ENCODE peak calls at places on chromosomes 6 and 20, in four cellular contexts. M is GM20000, S is ovary, H is BJ. C is an unnamed sample.

GRCh38 chr6:137659871-137660270 is 165.7 kb upstream of the OLIG3 start:
- DNase-seq in S (no peak), M (no peak), H (no peak), C (no peak)

GRCh38 chr6:125570546-125570945 is 178.9 kb upstream of the HEY2 start:
- DNase-seq in H (no peak), M (no peak), S (no peak), C (no peak)

GRCh38 chr20:50216543-50217206 is 26.0 kb downstream of the CEBPB start:
- DNase-seq in S (no peak), M (no peak), H (no peak), C (no peak)

GRCh38 chr6:122702846-122703245 is 76.7 kb upstream of the FABP7 start:
- DNase-seq in M (no peak), H (no peak), S (no peak), C (no peak)

GRCh38 chr6:108543165-108543940 is 17.4 kb upstream of the FOXO3 start:
- DNase-seq in S (no peak), M (no peak), H (no peak), C (no peak)

GRCh38 chr6:105675715-105676397 is 273.0 kb upstream of the PREP start:
- DNase-seq in S (no peak), M (peak), H (peak), C (no peak)

GRCh38 chr20:12722096-12722495 is 286.7 kb upstream of the SPTLC3 start:
- DNase-seq in S (no peak), M (no peak), H (no peak), C (no peak)

GRCh38 chr6:36418558-36418957 is 24.1 kb downstream of the PXT1 start:
- DNase-seq in M (no peak), S (no peak), H (no peak), C (no peak)

GRCh38 chr6:100617633-100618348 is 153.1 kb upstream of the SIM1 start:
- DNase-seq in M (no peak), H (peak), S (no peak), C (no peak)

GRCh38 chr6:131258010-131258652 is 122.9 kb downstream of the AKAP7 start:
- DNase-seq in H (no peak), M (no peak), S (no peak), C (no peak)

GRCh38 chr6:143405381-143406154 is 44.9 kb downstream of the ADAT2 start:
- DNase-seq in H (peak), M (no peak), S (no peak), C (no peak)

GRCh38 chr6:5078121-5078695 is 6.9 kb upstream of the PPP1R3G start:
- DNase-seq in H (no peak), S (no peak), M (peak), C (no peak)

GRCh38 chr20:23179766-23180403 is 93.8 kb upstream of the CD93 start:
- DNase-seq in H (no peak), S (no peak), M (no peak), C (no peak)

GRCh38 chr6:148304976-148305375 is 37.7 kb upstream of the SASH1 start:
- DNase-seq in S (no peak), M (no peak), H (no peak), C (no peak)

GRCh38 chr6:54217018-54217417 is 91.2 kb upstream of the TINAG start:
- DNase-seq in H (no peak), M (no peak), S (no peak), C (no peak)

GRCh38 chr20:51760905-51761544 is 7.2 kb downstream of the ATP9A start:
- DNase-seq in H (no peak), S (no peak), M (no peak), C (peak)

GRCh38 chr6:139903411-139904157 is 529.1 kb upstream of the CITED2 start:
- DNase-seq in S (no peak), H (no peak), M (peak), C (no peak)

GRCh38 chr20:25177890-25178321 is 17.6 kb upstream of the ENTPD6 start:
- DNase-seq in H (no peak), S (no peak), M (no peak), C (peak)

GRCh38 chr6:134882426-134883038 is 67.4 kb downstream of the ALDH8A1 start:
- DNase-seq in H (no peak), M (peak), S (peak), C (peak)
- TF ChIP-seq CTCF in H (peak), M (peak), S (peak), C (peak)

GRCh38 chr6:168060521-168060931 is 18.5 kb downstream of the FRMD1 start:
- DNase-seq in S (peak), H (no peak), M (no peak), C (peak)
- TF ChIP-seq CTCF in S (peak), H (peak), M (no peak), C (no peak)

GRCh38 chr20:32893878-32894483 is 35.3 kb downstream of the EFCAB8 start:
- DNase-seq in H (no peak), S (no peak), M (peak), C (peak)
- TF ChIP-seq CTCF in H (peak), S (no peak), M (peak), C (no peak)

GRCh38 chr6:34583461-34583860 is 27.3 kb upstream of the SPDEF start:
- DNase-seq in H (no peak), S (peak), M (no peak), C (peak)
- TF ChIP-seq CTCF in H (no peak), S (no peak), M (no peak), C (peak)

DNA sequence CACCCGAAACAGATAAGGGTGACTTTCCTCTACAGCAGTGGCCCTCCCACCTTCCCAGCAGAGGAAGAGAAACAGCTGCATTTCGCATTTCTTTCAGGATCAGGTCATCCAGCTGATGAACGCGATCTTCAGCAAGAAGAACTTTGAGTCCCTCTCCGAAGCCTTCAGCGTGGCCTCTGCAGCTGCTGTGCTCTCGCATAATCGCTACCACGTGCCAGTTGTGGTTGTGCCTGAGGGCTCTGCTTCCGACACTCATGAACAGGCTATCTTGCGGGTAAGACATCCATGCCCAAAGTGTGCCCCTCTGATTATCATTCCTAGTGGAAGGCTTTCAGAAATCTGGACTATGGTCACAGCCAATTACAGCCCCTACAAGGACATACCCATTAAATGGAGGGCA is 27.8 kb upstream of the MROH8 start:
- DNase-seq in H (no peak), S (peak), M (no peak), C (no peak)
- TF ChIP-seq CTCF in H (no peak), S (no peak), M (no peak), C (no peak)

DNA sequence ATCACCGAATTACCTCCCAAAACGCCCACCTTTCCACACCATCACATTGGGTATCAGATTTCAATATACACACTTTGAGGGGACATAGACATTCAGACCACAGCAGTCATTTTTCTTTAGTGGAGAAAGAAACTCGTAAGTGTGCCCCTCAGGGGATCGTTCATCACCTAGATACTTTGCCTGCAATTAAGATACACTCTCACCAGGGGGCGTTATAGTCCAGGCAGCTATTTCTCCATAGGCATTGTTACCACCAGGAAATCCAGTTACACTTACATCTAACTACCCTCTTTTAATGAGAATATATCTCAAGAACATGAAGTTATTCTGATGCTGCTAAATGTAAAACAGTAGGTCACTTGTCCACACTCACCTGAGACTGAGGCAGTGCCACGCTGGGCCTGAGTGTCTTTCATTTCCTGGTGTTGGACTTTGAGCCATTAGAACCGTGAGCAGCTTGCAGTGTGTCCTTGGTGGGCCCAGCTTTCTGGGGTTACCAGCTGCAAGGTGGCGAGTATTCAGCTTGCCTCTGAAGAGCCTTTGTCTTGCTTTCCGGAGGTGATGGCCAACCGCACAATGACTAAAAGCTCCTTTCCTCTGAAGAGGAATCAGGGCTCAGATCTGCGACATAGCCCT is 35.1 kb upstream of the UNC93A start:
- DNase-seq in H (no peak), M (no peak), S (no peak), C (no peak)
- TF ChIP-seq CTCF in H (no peak), M (no peak), S (no peak), C (no peak)

DNA sequence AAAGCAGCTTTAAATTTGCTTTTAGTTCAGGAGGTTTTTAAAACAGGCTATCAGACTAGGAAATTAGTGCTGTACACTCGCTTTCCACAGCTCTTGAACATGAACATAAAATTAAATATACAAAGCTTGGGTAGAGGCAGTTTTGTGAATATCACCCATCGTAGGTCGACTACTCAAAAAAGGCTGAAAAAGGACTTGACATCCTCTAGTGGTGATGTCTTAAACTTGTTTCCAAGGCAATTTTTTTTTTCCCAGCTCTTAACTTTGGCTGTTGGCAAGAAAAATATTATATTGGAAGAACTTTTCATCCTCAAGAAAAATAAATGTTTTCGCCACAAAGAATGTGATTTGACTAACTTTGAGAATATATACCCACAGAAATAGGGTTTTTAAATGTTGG is 2.9 kb downstream of the MAP7 start:
- DNase-seq in H (peak), S (no peak), M (no peak), C (no peak)
- TF ChIP-seq CTCF in H (peak), S (no peak), M (peak), C (peak)

GRCh38 chr6:26045046-26045938 is 41.9 kb upstream of the HFE start:
- DNase-seq in H (peak), M (peak), S (peak), C (peak)
- TF ChIP-seq CTCF in H (peak), M (no peak), S (no peak), C (no peak)

GRCh38 chr6:166929534-166930189 is 26.7 kb downstream of the RNASET2 start:
- DNase-seq in S (no peak), M (no peak), H (no peak), C (no peak)
- TF ChIP-seq CTCF in S (no peak), M (no peak), H (no peak), C (no peak)

DNA sequence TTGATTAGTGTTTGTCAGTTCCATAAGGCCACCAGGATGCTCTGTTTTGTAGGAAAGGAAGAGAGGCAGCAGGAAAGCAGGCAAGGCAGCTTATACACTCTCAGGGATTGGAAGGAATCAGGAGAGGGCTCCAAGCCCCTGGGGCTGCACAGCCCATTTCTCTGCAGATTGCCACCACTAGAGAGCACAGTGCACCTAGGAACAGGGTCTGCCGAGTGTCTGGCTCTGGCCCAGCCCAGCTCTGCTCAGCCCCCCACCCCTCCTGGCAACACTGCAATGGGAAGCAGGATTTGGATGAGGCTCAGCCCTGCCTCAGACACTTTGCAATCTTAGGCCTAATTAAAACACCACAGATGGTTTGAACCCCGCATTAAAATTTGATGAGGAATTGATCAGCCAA is 252.6 kb downstream of the DHX35 start:
- DNase-seq in H (no peak), S (no peak), M (no peak), C (no peak)
- TF ChIP-seq CTCF in H (no peak), S (no peak), M (no peak), C (no peak)